ENCODE peak calls at places on chromosomes 4 and X, in eight cellular contexts. F is GM12878, Q is astrocyte of the spinal cord, E is spleen, D is nephron progenitor cell, W is RWPE1, G is keratinocyte, O is coronary artery. V is an unnamed sample.

GRCh38 chr4:75030649-75031235 is 97.8 kb downstream of the PARM1 start:
- DNase-seq in F (peak), Q (no peak), E (no peak), D (no peak), W (no peak), G (no peak), O (no peak), V (no peak)

GRCh38 chr4:174749091-174749490 is 80.0 kb downstream of the GLRA3 start:
- DNase-seq in F (no peak), Q (peak), E (no peak), D (no peak), W (no peak), G (no peak), O (no peak), V (no peak)

GRCh38 chrX:30822068-30822671 is 66.9 kb downstream of the TAB3 start:
- DNase-seq in F (peak), Q (no peak), E (no peak), D (no peak), W (no peak), G (no peak), O (no peak), V (peak)

GRCh38 chr4:143514432-143514831 is 930 bp downstream of the SMARCA5 start:
- DNase-seq in F (no peak), Q (peak), E (peak), D (peak), W (peak), G (no peak), O (peak), V (peak)

GRCh38 chrX:74535211-74535621 is 79.2 kb downstream of the RLIM start:
- DNase-seq in F (no peak), Q (peak), E (no peak), D (peak), W (peak), G (no peak), O (no peak), V (peak)

GRCh38 chr4:111512081-111512774 is 633.0 kb upstream of the FAM241A start:
- DNase-seq in F (no peak), Q (peak), E (no peak), D (no peak), W (peak), G (peak), O (no peak), V (peak)

GRCh38 chrX:108001218-108001814 is 19.1 kb upstream of the TEX13B start:
- DNase-seq in F (no peak), Q (peak), E (no peak), D (peak), W (no peak), G (no peak), O (no peak), V (peak)

GRCh38 chrX:47637546-47638195 is 7.9 kb upstream of the CFP start:
- DNase-seq in F (no peak), Q (peak), E (peak), D (no peak), W (no peak), G (no peak), O (no peak), V (no peak)

GRCh38 chr4:27154706-27155105 is 294.1 kb downstream of the STIM2 start:
- DNase-seq in F (no peak), Q (peak), E (no peak), D (no peak), W (peak), G (no peak), O (no peak), V (peak)

DNA sequence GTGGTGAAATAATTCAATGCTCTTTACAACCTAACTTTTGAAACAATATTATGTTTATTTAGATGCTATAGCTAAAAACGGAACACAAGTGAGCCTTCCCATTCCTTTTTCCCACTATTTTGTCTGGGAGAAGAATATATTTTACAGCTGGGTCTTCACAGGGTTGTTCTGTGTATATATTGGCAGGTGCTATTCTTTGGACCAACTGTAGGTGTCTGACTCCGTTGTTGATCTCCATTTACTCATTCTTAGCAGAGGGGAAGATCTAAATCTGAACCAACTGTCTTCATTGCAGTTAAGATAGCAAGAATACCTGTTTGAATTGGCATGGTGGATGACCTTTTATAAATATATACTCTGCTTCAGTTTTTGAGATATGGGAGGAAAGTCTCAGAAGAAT is 257.4 kb downstream of the CFAP299 start:
- DNase-seq in F (no peak), Q (no peak), E (no peak), D (no peak), W (no peak), G (no peak), O (no peak), V (no peak)
- TF ChIP-seq CTCF in F (peak), Q (peak), E (no peak), D (peak), W (no peak), G (peak), O (no peak), V (peak)

GRCh38 chr4:70399319-70399718 is 1.6 kb downstream of the OPRPN start:
- DNase-seq in F (no peak), Q (no peak), E (no peak), D (no peak), W (peak), G (no peak), O (no peak), V (no peak)
- TF ChIP-seq CTCF in F (no peak), Q (no peak), E (no peak), D (no peak), W (no peak), G (no peak), O (no peak), V (no peak)

GRCh38 chr4:151256134-151256533 is 20.8 kb upstream of the PRSS48 start:
- DNase-seq in F (no peak), Q (peak), E (no peak), D (no peak), W (no peak), G (no peak), O (no peak), V (no peak)

GRCh38 chr4:151257704-151258103 is 19.3 kb upstream of the PRSS48 start:
- DNase-seq in F (no peak), Q (no peak), E (no peak), D (no peak), W (no peak), G (no peak), O (no peak), V (no peak)

GRCh38 chr4:151259752-151260151 is 17.2 kb upstream of the PRSS48 start:
- DNase-seq in F (no peak), Q (no peak), E (no peak), D (no peak), W (no peak), G (no peak), O (no peak), V (no peak)

GRCh38 chr4:151263455-151263854 is 13.5 kb upstream of the PRSS48 start:
- DNase-seq in F (no peak), Q (no peak), E (no peak), D (no peak), W (no peak), G (no peak), O (no peak), V (no peak)

GRCh38 chr4:151260526-151260925 is 16.4 kb upstream of the PRSS48 start:
- DNase-seq in F (no peak), Q (peak), E (no peak), D (no peak), W (no peak), G (peak), O (no peak), V (peak)
- TF ChIP-seq CTCF in F (no peak), Q (no peak), E (no peak), D (no peak), W (no peak), G (no peak), O (no peak), V (no peak)

DNA sequence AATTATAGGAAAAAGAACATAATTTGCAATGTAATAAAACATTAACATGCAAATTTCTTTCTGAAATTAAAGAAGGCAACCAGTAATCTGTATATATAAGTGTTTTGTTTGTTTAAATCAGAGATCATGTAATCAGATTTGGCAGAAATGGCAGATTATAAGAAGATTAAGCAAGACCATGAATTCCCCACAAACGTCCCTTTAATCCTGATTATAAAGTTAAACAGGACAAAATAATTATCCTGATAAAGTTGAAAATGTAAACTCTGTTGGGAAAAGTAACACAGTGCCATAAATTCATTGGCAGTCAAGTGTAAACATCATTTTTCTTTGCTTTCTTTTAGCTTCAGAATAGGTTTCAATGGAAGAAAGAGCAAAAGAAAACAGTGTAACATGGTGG is 256.4 kb downstream of the KCNIP4 start:
- DNase-seq in F (no peak), Q (no peak), E (no peak), D (no peak), W (no peak), G (no peak), O (no peak), V (no peak)
- TF ChIP-seq CTCF in F (no peak), Q (no peak), E (no peak), D (no peak), W (no peak), G (no peak), O (no peak), V (no peak)

DNA sequence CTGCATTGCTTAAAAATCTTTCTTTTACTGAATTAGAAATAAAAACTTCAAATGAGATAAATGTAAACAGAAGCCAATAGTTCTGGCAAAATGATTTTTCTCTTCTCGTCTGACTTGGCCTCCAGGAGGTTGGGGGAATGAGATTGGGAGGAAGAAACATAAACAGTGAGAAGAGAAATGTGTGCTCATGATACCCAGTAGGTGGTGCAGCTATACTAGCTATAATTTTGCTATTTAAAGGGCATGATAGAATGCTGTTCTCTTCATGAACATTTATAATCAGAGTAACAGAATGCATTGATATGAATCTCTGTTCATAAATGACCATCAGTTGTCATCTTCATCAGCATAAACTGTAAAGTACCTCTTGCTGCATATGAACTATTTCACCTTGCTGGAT is 85.5 kb downstream of the TACR3 start:
- DNase-seq in F (no peak), Q (no peak), E (no peak), D (no peak), W (peak), G (no peak), O (no peak), V (no peak)
- TF ChIP-seq CTCF in F (no peak), Q (no peak), E (no peak), D (no peak), W (no peak), G (no peak), O (no peak), V (no peak)

V was measured in HFFc6.